ENCODE peak calls at places on chromosomes 7 and 10, in seven cellular contexts. M is A549, C is lower leg skin, G is esophagus squamous epithelium, N is Peyer's patch, B is IMR-90, P is uterus. V is an unnamed sample.
A peak's percentile ranks its signal among the peaks of the same experiment; 100 is the strongest.

GRCh38 chr10:55311823-55312431 is 510.9 kb upstream of the PCDH15 start:
- DNase-seq in M (no peak), C (no peak), G (no peak), N (no peak), B (no peak), P (no peak), V (no peak)

GRCh38 chr7:116633131-116633988 is 38.6 kb upstream of the MET start:
- DNase-seq in M (no peak), C (peak; percentile 73), G (no peak), N (no peak), B (no peak), P (no peak), V (peak; percentile 51)

GRCh38 chr7:155998328-155998691 is 186.0 kb upstream of the SHH start:
- DNase-seq in M (no peak), C (no peak), G (no peak), N (peak; percentile 22), B (no peak), P (no peak), V (peak; percentile 77)

GRCh38 chr10:274866-275265 is 139.6 kb downstream of the ZMYND11 start:
- DNase-seq in M (no peak), C (no peak), G (no peak), N (no peak), B (no peak), P (no peak), V (no peak)

GRCh38 chr10:72098301-72099053 is 10.1 kb upstream of the SPOCK2 start:
- DNase-seq in M (no peak), C (no peak), G (no peak), N (peak; percentile 80), B (no peak), P (no peak), V (no peak)

GRCh38 chr10:99560277-99561126 is 27.8 kb downstream of the NKX2-3 start:
- DNase-seq in M (peak; percentile 70), C (no peak), G (no peak), N (peak; percentile 80), B (peak; percentile 47), P (peak; percentile 15), V (peak; percentile 44)

GRCh38 chr7:151244156-151244870 is 4.2 kb downstream of the SMARCD3 start:
- DNase-seq in M (peak; percentile 42), C (no peak), G (no peak), N (peak; percentile 71), B (peak; percentile 44), P (no peak), V (peak; percentile 48)

GRCh38 chr7:50727072-50727471 is 55.6 kb downstream of the GRB10 start:
- DNase-seq in M (no peak), C (no peak), G (no peak), N (no peak), B (peak; percentile 19), P (no peak), V (no peak)

GRCh38 chr10:131812012-131812403 is 88.8 kb upstream of the PPP2R2D start:
- DNase-seq in M (no peak), C (no peak), G (no peak), N (no peak), B (no peak), P (no peak), V (no peak)

GRCh38 chr10:131810805-131811137 is 90.0 kb upstream of the PPP2R2D start:
- DNase-seq in M (no peak), C (no peak), G (no peak), N (no peak), B (no peak), P (no peak), V (peak; percentile 54)

GRCh38 chr10:131812736-131813604 is 87.8 kb upstream of the PPP2R2D start:
- DNase-seq in M (no peak), C (no peak), G (no peak), N (no peak), B (no peak), P (no peak), V (no peak)

GRCh38 chr10:131810036-131810804 is 90.6 kb upstream of the PPP2R2D start:
- DNase-seq in M (no peak), C (no peak), G (no peak), N (no peak), B (no peak), P (no peak), V (peak; percentile 22)

DNA sequence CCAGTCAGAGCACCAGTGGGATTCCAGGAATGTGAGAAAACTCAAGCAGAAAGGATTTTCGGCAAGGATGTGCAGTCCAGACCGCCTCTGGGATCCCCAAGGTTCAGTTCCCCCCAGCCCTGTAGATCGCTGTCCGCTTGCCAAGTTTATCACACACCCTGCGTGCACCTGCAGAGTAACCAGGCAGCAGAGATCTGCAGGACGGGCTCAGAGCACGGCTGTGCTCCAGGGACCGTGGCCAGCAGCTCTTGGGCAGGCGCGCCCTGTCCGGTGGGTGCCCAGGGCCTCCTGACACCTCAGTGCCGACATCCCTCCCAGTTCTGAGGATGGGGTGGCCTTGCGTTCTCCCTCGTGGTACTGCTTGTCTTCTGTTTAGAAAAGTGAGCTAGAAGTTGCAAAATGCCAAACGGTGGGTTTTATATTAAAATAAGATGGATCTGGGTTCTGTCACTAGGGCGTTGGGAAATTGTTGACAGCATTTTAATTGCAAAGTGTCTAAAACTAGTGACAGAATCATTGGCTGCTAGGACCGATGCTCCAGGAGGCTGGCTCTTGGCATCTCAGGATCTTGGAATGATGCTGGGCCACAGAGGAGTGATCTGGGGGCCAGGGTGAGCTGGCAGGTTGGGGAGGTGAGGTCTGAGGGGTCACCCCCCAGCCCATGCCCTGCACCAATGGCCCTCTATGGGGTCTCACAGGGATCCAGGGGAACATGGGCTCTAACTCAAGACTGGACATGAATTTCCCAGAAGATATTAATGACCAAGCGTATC is 89.4 kb upstream of the PPP2R2D start:
- DNase-seq in M (no peak), C (no peak), G (no peak), N (no peak), B (no peak), P (no peak), V (no peak)
- H3K4me3 ChIP-seq in M (no peak overlapping the region), C (no peak overlapping the region), G (no peak overlapping the region), N (no peak overlapping the region), B (no peak overlapping the region), P (no peak overlapping the region), V (no peak overlapping the region)

DNA sequence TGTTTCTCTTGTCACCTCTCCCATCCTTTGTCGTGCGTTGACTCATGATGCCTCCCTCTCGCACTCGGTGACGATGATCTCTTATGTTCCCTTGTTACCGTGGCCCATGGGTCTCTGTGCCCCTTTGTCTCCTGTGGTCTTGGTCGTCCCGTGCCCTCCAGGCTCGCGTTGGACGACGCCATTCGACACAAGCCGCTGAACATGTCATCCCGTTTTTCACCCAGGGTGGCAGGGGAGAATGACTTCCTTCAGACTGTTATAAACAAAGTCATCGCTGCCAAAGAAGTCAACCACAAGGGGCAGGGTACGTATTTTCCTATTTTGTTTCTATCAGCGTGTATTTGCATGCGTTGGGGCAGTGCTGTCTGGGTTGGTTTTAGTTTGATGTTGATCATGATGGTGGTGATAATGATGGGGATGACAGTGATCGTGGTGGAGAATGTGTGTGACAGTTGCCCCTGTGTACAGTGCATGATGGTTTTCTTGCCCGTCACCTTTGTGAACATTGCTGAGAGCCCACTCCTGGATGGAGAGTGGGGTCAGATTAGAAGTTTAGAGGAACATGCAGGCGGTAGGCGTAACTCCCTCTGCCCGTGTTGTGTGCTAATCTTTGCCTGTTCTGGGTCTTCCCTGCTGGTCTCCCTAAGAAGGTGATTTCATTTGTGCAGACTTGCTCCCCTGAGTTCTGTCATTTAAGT is 107.0 kb downstream of the DOCK1 start:
- DNase-seq in M (no peak), C (no peak), G (no peak), N (no peak), B (no peak), P (no peak), V (no peak)
- TF ChIP-seq POLR2A in M (no peak), C (no peak), G (no peak), N (no peak), B (no peak), P (no peak), V (no peak)

GRCh38 chr7:120332433-120332832 is 59.5 kb downstream of the KCND2 start:
- DNase-seq in M (no peak), C (no peak), G (no peak), N (no peak), B (no peak), P (no peak), V (no peak)

DNA sequence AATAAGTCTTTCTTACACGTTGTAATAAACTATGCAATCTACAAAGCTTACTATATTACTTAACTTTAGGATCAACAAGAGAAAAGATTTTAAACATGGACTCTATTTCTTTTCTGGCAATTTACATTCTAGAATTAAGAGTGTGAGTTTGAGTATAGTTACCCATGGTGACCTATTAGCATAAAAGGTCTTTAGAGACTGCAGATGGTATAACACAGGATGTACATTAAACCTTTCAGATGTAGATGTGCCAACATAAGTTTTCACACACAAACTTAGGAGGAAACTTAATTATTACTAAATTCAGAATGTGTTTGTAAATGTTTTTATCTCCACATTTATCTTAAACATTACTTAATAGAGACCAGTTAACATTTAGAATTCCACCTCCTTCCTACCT is 54.1 kb downstream of the KCND2 start:
- DNase-seq in M (no peak), C (no peak), G (no peak), N (no peak), B (no peak), P (no peak), V (no peak)
- H3K4me3 ChIP-seq in M (no peak overlapping the region), C (no peak overlapping the region), G (no peak overlapping the region), N (no peak overlapping the region), B (no peak overlapping the region), P (no peak overlapping the region), V (no peak overlapping the region)

GRCh38 chr10:5547684-5547933 is 22.8 kb downstream of the CALML3 start:
- DNase-seq in M (no peak), C (no peak), G (no peak), N (no peak), B (no peak), P (no peak), V (no peak)

GRCh38 chr10:5547934-5548660 is 23.3 kb downstream of the CALML3 start:
- DNase-seq in M (peak; percentile 75), C (no peak), G (no peak), N (no peak), B (no peak), P (no peak), V (no peak)

GRCh38 chr10:5545778-5546710 is 21.3 kb downstream of the CALML3 start:
- DNase-seq in M (peak; percentile 94), C (no peak), G (no peak), N (peak; percentile 47), B (peak; percentile 97), P (peak; percentile 20), V (peak; percentile 85)

GRCh38 chr10:5545426-5545777 is 20.6 kb downstream of the CALML3 start:
- DNase-seq in M (no peak), C (no peak), G (no peak), N (no peak), B (no peak), P (no peak), V (no peak)

GRCh38 chr10:5546891-5547683 is 22.3 kb downstream of the CALML3 start:
- DNase-seq in M (peak; percentile 90), C (no peak), G (no peak), N (peak; percentile 90), B (peak; percentile 67), P (peak; percentile 19), V (peak; percentile 85)
- TF ChIP-seq POLR2A in M (no peak), C (no peak), G (no peak), N (peak; percentile 74), B (no peak), P (no peak), V (peak; percentile 35)

DNA sequence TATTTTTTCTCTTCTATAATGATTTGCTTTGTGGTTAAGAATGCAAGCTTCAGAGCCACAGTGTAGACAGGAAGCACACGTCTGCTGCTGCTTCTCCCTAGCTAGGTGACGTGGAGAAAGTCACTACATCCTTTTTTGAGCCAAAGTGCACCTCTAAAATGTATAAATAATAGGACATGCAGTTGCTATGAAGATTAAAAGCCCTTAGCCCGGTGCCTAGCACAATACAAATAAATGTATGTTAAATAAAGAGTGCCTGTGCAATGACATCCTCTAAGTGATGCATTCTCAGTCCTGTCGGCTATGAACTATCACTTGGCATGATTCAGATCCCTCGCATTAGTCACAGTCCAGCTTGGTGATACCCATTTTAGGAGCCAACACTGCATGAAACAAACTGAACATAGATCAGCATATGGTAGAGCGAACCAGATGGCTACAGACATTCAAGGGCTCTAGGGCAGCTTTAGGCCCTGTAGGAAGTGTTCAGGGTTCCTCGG is 4.8 kb upstream of the TRDMT1 start:
- DNase-seq in M (peak; percentile 44), C (no peak), G (no peak), N (no peak), B (peak; percentile 93), P (no peak), V (no peak)
- H3K4me3 ChIP-seq in M (no peak overlapping the region), C (no peak overlapping the region), G (no peak overlapping the region), N (no peak overlapping the region), B (no peak overlapping the region), P (no peak overlapping the region), V (no peak overlapping the region)